ENCODE peak calls at places on chromosome 21, in six cellular contexts. W, J, S, P, H and N are unnamed samples.

GRCh38 chr21:35529141-35529863 is 480.2 kb upstream of the RUNX1 start:
- DNase-seq in W (peak), J (no peak), S (no peak), P (no peak), H (peak), N (peak)

GRCh38 chr21:29382029-29382654 is 83.4 kb downstream of the BACH1 start:
- DNase-seq in W (no peak), J (no peak), S (no peak), P (no peak), H (peak), N (no peak)

GRCh38 chr21:42097274-42097673 is 26.2 kb downstream of the UMODL1 start:
- DNase-seq in W (no peak), J (no peak), S (no peak), P (no peak), H (peak), N (no peak)

GRCh38 chr21:25176637-25177412 is 430.5 kb downstream of the MRPL39 start:
- DNase-seq in W (no peak), J (no peak), S (no peak), P (no peak), H (peak), N (no peak)

GRCh38 chr21:41961282-41961701 is 7.5 kb upstream of the C2CD2 start:
- DNase-seq in W (no peak), J (peak), S (no peak), P (no peak), H (peak), N (no peak)

GRCh38 chr21:14120091-14120734 is 90.5 kb downstream of the LIPI start:
- DNase-seq in W (peak), J (no peak), S (no peak), P (no peak), H (peak), N (no peak)

GRCh38 chr21:34126269-34126668 is 52.9 kb downstream of the MRPS6 start:
- DNase-seq in W (peak), J (no peak), S (no peak), P (no peak), H (peak), N (no peak)

GRCh38 chr21:30943920-30944319 is 62.5 kb upstream of the KRTAP11-1 start:
- DNase-seq in W (no peak), J (no peak), S (no peak), P (no peak), H (no peak), N (no peak)

GRCh38 chr21:45248893-45249381 is 38.8 kb downstream of the POFUT2 start:
- DNase-seq in W (no peak), J (no peak), S (no peak), P (no peak), H (peak), N (no peak)

GRCh38 chr21:34243562-34243961 is 120.2 kb upstream of the KCNE2 start:
- DNase-seq in W (peak), J (no peak), S (no peak), P (peak), H (peak), N (no peak)

GRCh38 chr21:33169360-33169759 is 60.4 kb upstream of the IFNAR2 start:
- DNase-seq in W (no peak), J (no peak), S (no peak), P (no peak), H (no peak), N (no peak)

GRCh38 chr21:36470294-36470693 is 9.6 kb downstream of the CLDN14 start:
- DNase-seq in W (no peak), J (no peak), S (no peak), P (no peak), H (no peak), N (no peak)

GRCh38 chr21:25735221-25735894 is 586 bp downstream of the GABPA start:
- DNase-seq in W (peak), J (peak), S (peak), P (peak), H (peak), N (peak)

GRCh38 chr21:37224861-37225260 is 42.3 kb downstream of the VPS26C start:
- DNase-seq in W (peak), J (no peak), S (no peak), P (no peak), H (no peak), N (no peak)

GRCh38 chr21:43679951-43680350 is 20.6 kb downstream of the RRP1B start:
- DNase-seq in W (no peak), J (no peak), S (no peak), P (no peak), H (no peak), N (no peak)

GRCh38 chr21:34078915-34079314 is 5.5 kb downstream of the MRPS6 start:
- DNase-seq in W (peak), J (no peak), S (no peak), P (no peak), H (no peak), N (peak)